ENCODE peak calls at places on chromosomes 5 and 9, in six cellular contexts. D is stimulated activated CD4-positive, alpha-beta T cell treated with anti-CD3 and anti-CD28 coated beads, TNF-alpha, amount 100 ng/mL, for 24 hours; T is HL-60; O is osteoblast; W is ELR; L is M059J. Z is an unnamed sample.

GRCh38 chr5:98175474-98175873 is 598.0 kb upstream of the RGMB start:
- DNase-seq in D (no peak), T (no peak), O (no peak), W (no peak), L (no peak), Z (no peak)

GRCh38 chr5:179325296-179326031 is 19.8 kb downstream of the ADAMTS2 start:
- DNase-seq in D (no peak), T (no peak), O (peak; percentile 58), W (no peak), L (no peak), Z (no peak)

GRCh38 chr9:125989524-125990180 is 242.5 kb downstream of the PBX3 start:
- DNase-seq in D (no peak), T (no peak), O (peak; percentile 59), W (no peak), L (no peak), Z (no peak)

GRCh38 chr9:87872079-87872624 is 10.5 kb upstream of the SPATA31E1 start:
- DNase-seq in D (no peak), T (no peak), O (peak; percentile 97), W (no peak), L (peak; percentile 70), Z (no peak)

GRCh38 chr5:150500905-150501304 is 7.0 kb upstream of the NDST1 start:
- DNase-seq in D (no peak), T (no peak), O (no peak), W (no peak), L (no peak), Z (no peak)

GRCh38 chr5:172533058-172533398 is 78.7 kb upstream of the SH3PXD2B start:
- DNase-seq in D (no peak), T (no peak), O (no peak), W (no peak), L (no peak), Z (no peak)

GRCh38 chr5:95084757-95085156 is 200.1 kb downstream of the MCTP1 start:
- DNase-seq in D (no peak), T (no peak), O (no peak), W (peak; percentile 24), L (no peak), Z (no peak)

GRCh38 chr9:134928796-134929559 is 11.3 kb upstream of the FCN1 start:
- DNase-seq in D (no peak), T (peak; percentile 82), O (peak; percentile 66), W (no peak), L (no peak), Z (peak; percentile 92)

GRCh38 chr9:17065062-17065461 is 69.8 kb upstream of the CNTLN start:
- DNase-seq in D (no peak), T (no peak), O (no peak), W (no peak), L (no peak), Z (no peak)

GRCh38 chr5:59798862-59799667 is 94.5 kb downstream of the PDE4D start:
- DNase-seq in D (no peak), T (no peak), O (no peak), W (peak; percentile 65), L (peak; percentile 84), Z (no peak)

Z was measured in NB4.